ENCODE peak calls at places on chromosome 12, in nine cellular contexts. M is heart left ventricle, C is esophagus muscularis mucosa, I is esophagus squamous epithelium, D is Panc1, U is fibroblast of mammary gland, F is B cell, V is tibial nerve, K is fibroblast of pulmonary artery. B is an unnamed sample.

GRCh38 chr12:5900533-5901255 is 44.4 kb downstream of the ANO2 start:
- DNase-seq in M (no peak), C (peak; percentile 77), I (no peak), D (no peak), U (no peak), F (no peak), V (no peak), K (no peak), B (no peak)

GRCh38 chr12:1859643-1860042 is 39.3 kb downstream of the LRTM2 start:
- DNase-seq in M (no peak), C (no peak), I (no peak), D (no peak), U (peak; percentile 14), F (no peak), V (no peak), K (no peak), B (no peak)

GRCh38 chr12:105740970-105741725 is 397.6 kb downstream of the NUAK1 start:
- DNase-seq in M (peak; percentile 71), C (peak; percentile 87), I (no peak), D (no peak), U (peak; percentile 13), F (no peak), V (peak; percentile 11), K (peak; percentile 36), B (no peak)

GRCh38 chr12:11719678-11720099 is 70.2 kb downstream of the ETV6 start:
- DNase-seq in M (peak; percentile 82), C (no peak), I (no peak), D (no peak), U (peak; percentile 94), F (no peak), V (no peak), K (peak; percentile 91), B (no peak)

GRCh38 chr12:72872488-72872887 is 600.3 kb downstream of the TRHDE start:
- DNase-seq in M (no peak), C (no peak), I (no peak), D (no peak), U (no peak), F (no peak), V (no peak), K (no peak), B (no peak)

GRCh38 chr12:100733817-100734593 is 60.6 kb upstream of the ANO4 start:
- DNase-seq in M (no peak), C (no peak), I (no peak), D (no peak), U (peak; percentile 63), F (no peak), V (no peak), K (peak; percentile 65), B (no peak)

GRCh38 chr12:50790081-50790480 is 26.2 kb downstream of the ATF1 start:
- DNase-seq in M (no peak), C (no peak), I (no peak), D (no peak), U (no peak), F (no peak), V (no peak), K (peak; percentile 12), B (no peak)

GRCh38 chr12:20477691-20478090 is 109.4 kb downstream of the PDE3A start:
- DNase-seq in M (no peak), C (no peak), I (no peak), D (no peak), U (no peak), F (no peak), V (no peak), K (no peak), B (no peak)

GRCh38 chr12:57866308-57867019 is 19.9 kb upstream of the CTDSP2 start:
- DNase-seq in M (no peak), C (no peak), I (no peak), D (no peak), U (no peak), F (no peak), V (no peak), K (no peak), B (no peak)

GRCh38 chr12:93223440-93224426 is 154.0 kb upstream of the NUDT4 start:
- DNase-seq in M (no peak), C (peak; percentile 77), I (no peak), D (no peak), U (peak; percentile 61), F (no peak), V (peak; percentile 20), K (peak; percentile 59), B (no peak)

GRCh38 chr12:68237523-68238070 is 12.0 kb upstream of the IL26 start:
- DNase-seq in M (no peak), C (no peak), I (no peak), D (no peak), U (no peak), F (no peak), V (no peak), K (no peak), B (no peak)

GRCh38 chr12:68240975-68241374 is 12.4 kb downstream of the IL22 start:
- DNase-seq in M (no peak), C (no peak), I (no peak), D (no peak), U (peak; percentile 51), F (peak; percentile 59), V (no peak), K (no peak), B (no peak)

GRCh38 chr12:68242777-68243176 is 10.6 kb downstream of the IL22 start:
- DNase-seq in M (no peak), C (no peak), I (no peak), D (no peak), U (no peak), F (no peak), V (no peak), K (no peak), B (no peak)

GRCh38 chr12:68239309-68239708 is 13.7 kb upstream of the IL26 start:
- DNase-seq in M (no peak), C (no peak), I (no peak), D (no peak), U (no peak), F (no peak), V (no peak), K (no peak), B (no peak)

GRCh38 chr12:68240079-68240478 is 13.3 kb downstream of the IL22 start:
- DNase-seq in M (no peak), C (no peak), I (no peak), D (no peak), U (peak; percentile 73), F (no peak), V (no peak), K (peak; percentile 81), B (no peak)
- TF ChIP-seq CTCF in M (no peak), C (no peak), I (no peak), D (no peak), U (no peak), F (no peak), V (no peak), K (no peak), B (no peak)

GRCh38 chr12:98422809-98423208 is 92.6 kb upstream of the TMPO start:
- DNase-seq in M (no peak), C (peak; percentile 60), I (no peak), D (no peak), U (peak; percentile 17), F (no peak), V (no peak), K (peak; percentile 23), B (no peak)
- TF ChIP-seq CTCF in M (no peak), C (peak; percentile 12), I (no peak), D (peak; percentile 49), U (peak; percentile 33), F (no peak), V (no peak), K (peak; percentile 38), B (no peak)

GRCh38 chr12:94710933-94711332 is 60.6 kb upstream of the TMCC3 start:
- DNase-seq in M (no peak), C (no peak), I (no peak), D (no peak), U (peak; percentile 28), F (peak; percentile 48), V (no peak), K (peak; percentile 28), B (no peak)
- TF ChIP-seq CTCF in M (no peak), C (peak; percentile 10), I (no peak), D (peak; percentile 68), U (peak; percentile 50), F (peak; percentile 57), V (peak; percentile 20), K (peak; percentile 38), B (no peak)

DNA sequence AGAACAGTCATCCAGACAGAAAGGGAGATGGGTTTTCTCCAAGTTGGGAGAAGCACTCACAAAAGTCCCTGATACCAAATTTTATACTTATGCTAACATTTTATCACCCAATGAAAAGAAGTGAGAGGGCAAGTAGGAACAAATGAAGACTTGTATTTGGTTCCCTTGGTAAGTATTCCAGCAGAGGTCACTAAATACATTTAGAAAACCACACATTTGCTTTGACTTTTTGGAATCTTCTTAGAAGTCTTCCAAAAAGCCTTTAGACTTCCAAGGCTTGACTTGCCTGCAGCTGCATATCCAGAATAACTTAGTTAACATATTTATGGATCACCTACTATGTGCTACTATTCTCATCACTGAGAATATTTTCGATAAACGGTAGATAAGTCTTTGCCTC is 3.1 kb upstream of the GYS2 start:
- DNase-seq in M (no peak), C (no peak), I (no peak), D (no peak), U (peak; percentile 45), F (no peak), V (no peak), K (peak; percentile 65), B (no peak)
- TF ChIP-seq CTCF in M (peak; percentile 27), C (peak; percentile 34), I (no peak), D (peak; percentile 24), U (peak; percentile 35), F (no peak), V (no peak), K (peak; percentile 39), B (no peak)

GRCh38 chr12:3371018-3371417 is 120.0 kb upstream of the PRMT8 start:
- DNase-seq in M (no peak), C (no peak), I (no peak), D (no peak), U (no peak), F (no peak), V (no peak), K (no peak), B (no peak)
- TF ChIP-seq CTCF in M (no peak), C (no peak), I (no peak), D (no peak), U (no peak), F (no peak), V (no peak), K (no peak), B (no peak)

GRCh38 chr12:132315507-132315906 is 13.9 kb downstream of the GALNT9 start:
- DNase-seq in M (peak; percentile 32), C (no peak), I (no peak), D (no peak), U (no peak), F (no peak), V (no peak), K (no peak), B (no peak)
- TF ChIP-seq CTCF in M (no peak), C (no peak), I (no peak), D (no peak), U (no peak), F (no peak), V (no peak), K (no peak), B (no peak)

DNA sequence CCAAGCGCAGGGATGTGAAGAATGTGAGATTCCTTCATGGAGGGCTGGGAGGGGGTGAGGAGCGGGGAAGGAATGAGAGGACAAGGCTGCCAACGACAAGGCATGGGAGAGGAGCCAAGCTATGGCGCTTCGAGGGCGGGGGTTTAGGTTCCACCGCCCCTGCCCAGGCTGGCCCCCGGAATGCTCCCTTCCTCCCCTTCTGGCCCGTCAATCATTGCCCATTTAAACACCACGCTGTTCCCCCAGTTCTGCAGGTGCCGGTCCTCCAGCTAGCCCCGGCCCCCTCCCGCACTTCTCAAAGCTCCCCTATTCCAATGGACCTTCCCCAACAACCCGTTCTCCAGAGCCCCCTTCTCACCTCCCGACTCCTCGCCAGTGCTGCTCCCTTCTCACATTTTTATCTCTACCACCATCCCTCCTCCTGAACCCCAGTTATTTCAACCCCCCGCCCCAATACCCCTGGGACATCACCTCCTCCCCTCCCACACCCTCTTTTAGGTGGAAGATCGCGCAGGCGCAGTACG is 427 bp downstream of the RNF41 start:
- DNase-seq in M (peak; percentile 64), C (no peak), I (no peak), D (no peak), U (peak; percentile 60), F (peak; percentile 80), V (peak; percentile 37), K (peak; percentile 85), B (no peak)
- TF ChIP-seq CTCF in M (no peak), C (no peak), I (no peak), D (no peak), U (no peak), F (no peak), V (no peak), K (no peak), B (no peak)

B was measured in omental fat pad.